ENCODE peak calls at places on chromosomes 6 and 20, in six cellular contexts. G is fibroblast of the aortic adventitia, N is cardiac muscle cell, L is heart right ventricle, C is cardiac fibroblast, Q is A549. O is an unnamed sample.

GRCh38 chr6:97215157-97215769 is 67.8 kb downstream of the MMS22L start:
- DNase-seq in G (peak; percentile 74), N (peak; percentile 75), L (no peak), C (peak; percentile 76), Q (peak; percentile 26), O (peak; percentile 78)

GRCh38 chr20:38201356-38201755 is 36.3 kb upstream of the TGM2 start:
- DNase-seq in G (peak; percentile 74), N (peak; percentile 69), L (no peak), C (peak; percentile 60), Q (peak; percentile 61), O (peak; percentile 69)

GRCh38 chr6:127971945-127972391 is 71.1 kb upstream of the THEMIS start:
- DNase-seq in G (peak; percentile 71), N (peak; percentile 39), L (no peak), C (peak; percentile 21), Q (peak; percentile 1), O (peak; percentile 72)

GRCh38 chr6:154868143-154868594 is 126.9 kb upstream of the TIAM2 start:
- DNase-seq in G (peak; percentile 78), N (peak; percentile 70), L (no peak), C (peak; percentile 73), Q (peak; percentile 45), O (peak; percentile 70)

GRCh38 chr20:20497242-20497985 is 129.5 kb downstream of the INSM1 start:
- DNase-seq in G (no peak), N (no peak), L (no peak), C (no peak), Q (no peak), O (no peak)

GRCh38 chr6:98539669-98540207 is 294.6 kb upstream of the POU3F2 start:
- DNase-seq in G (no peak), N (no peak), L (no peak), C (no peak), Q (no peak), O (no peak)

GRCh38 chr20:26216025-26216424 is 519.4 kb upstream of the ZNF337 start:
- DNase-seq in G (peak; percentile 25), N (no peak), L (no peak), C (no peak), Q (no peak), O (no peak)

GRCh38 chr6:99119109-99120031 is 171.6 kb upstream of the FBXL4 start:
- DNase-seq in G (peak; percentile 55), N (peak; percentile 52), L (no peak), C (peak; percentile 47), Q (peak; percentile 27), O (peak; percentile 43)

GRCh38 chr6:42030585-42031506 is 19.5 kb upstream of the TAF8 start:
- DNase-seq in G (peak; percentile 36), N (peak; percentile 84), L (peak; percentile 46), C (peak; percentile 79), Q (no peak), O (no peak)

GRCh38 chr6:127547215-127547614 is 28.1 kb upstream of the MTCL3 start:
- DNase-seq in G (no peak), N (peak; percentile 15), L (no peak), C (peak; percentile 12), Q (peak; percentile 9), O (no peak)

GRCh38 chr6:72966628-72967280 is 258.5 kb downstream of the KHDC1L start:
- DNase-seq in G (peak; percentile 63), N (peak; percentile 43), L (no peak), C (peak; percentile 48), Q (no peak), O (peak; percentile 67)

GRCh38 chr20:18717062-18717461 is 96.5 kb upstream of the SCP2D1 start:
- DNase-seq in G (no peak), N (no peak), L (no peak), C (no peak), Q (no peak), O (no peak)

GRCh38 chr6:51844391-51844735 is 243.1 kb downstream of the PKHD1 start:
- DNase-seq in G (no peak), N (no peak), L (no peak), C (no peak), Q (no peak), O (no peak)

GRCh38 chr20:53735536-53736050 is 142.0 kb upstream of the ZNF217 start:
- DNase-seq in G (peak; percentile 85), N (peak; percentile 93), L (no peak), C (peak; percentile 89), Q (peak; percentile 76), O (peak; percentile 98)

GRCh38 chr6:44339763-44340625 is 2.5 kb upstream of the SPATS1 start:
- DNase-seq in G (no peak), N (no peak), L (no peak), C (no peak), Q (peak; percentile 22), O (peak; percentile 5)

GRCh38 chr6:124795879-124796838 is 166.1 kb upstream of the RNF217 start:
- DNase-seq in G (no peak), N (peak; percentile 18), L (peak; percentile 19), C (peak; percentile 22), Q (peak; percentile 4), O (no peak)

GRCh38 chr6:108174371-108175175 is 8.8 kb downstream of the NR2E1 start:
- DNase-seq in G (peak; percentile 51), N (peak; percentile 57), L (no peak), C (peak; percentile 52), Q (no peak), O (peak; percentile 25)

GRCh38 chr6:81696505-81696904 is 56.0 kb downstream of the TENT5A start:
- DNase-seq in G (no peak), N (no peak), L (no peak), C (no peak), Q (peak; percentile 0), O (no peak)

DNA sequence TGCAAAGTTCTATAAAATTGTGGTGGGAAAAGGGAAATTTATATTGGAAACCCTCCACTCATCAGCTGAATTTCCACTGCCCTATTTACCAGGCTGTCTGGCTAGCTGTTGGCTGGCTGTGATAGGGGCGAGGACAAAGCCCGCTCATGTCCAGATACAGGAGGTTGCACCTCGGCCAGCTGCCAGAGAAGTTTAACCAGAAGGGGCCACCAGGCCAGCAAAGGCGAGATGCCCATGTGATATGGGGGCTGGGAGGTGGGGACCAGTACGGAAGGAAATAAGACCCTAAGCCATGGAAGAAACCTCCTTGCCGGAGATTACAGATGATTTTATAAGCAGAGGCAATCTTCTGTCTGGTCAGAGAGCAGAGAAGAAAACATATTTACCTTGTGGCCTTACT is 143.8 kb downstream of the FNDC1 start:
- DNase-seq in G (no peak), N (no peak), L (no peak), C (no peak), Q (no peak), O (no peak)
- H3K4me3 ChIP-seq in G (no peak overlapping the region), N (no peak overlapping the region), L (no peak overlapping the region), C (no peak overlapping the region), Q (no peak overlapping the region), O (no peak overlapping the region)

GRCh38 chr6:160419488-160419887 is 71.3 kb downstream of the SLC22A3 start:
- DNase-seq in G (peak; percentile 31), N (peak; percentile 34), L (no peak), C (peak; percentile 61), Q (no peak), O (no peak)

GRCh38 chr6:160420253-160420968 is 72.2 kb downstream of the SLC22A3 start:
- DNase-seq in G (no peak), N (no peak), L (no peak), C (no peak), Q (no peak), O (no peak)

GRCh38 chr6:160417135-160417534 is 69.0 kb downstream of the SLC22A3 start:
- DNase-seq in G (no peak), N (no peak), L (no peak), C (no peak), Q (no peak), O (no peak)

GRCh38 chr6:160417550-160417949 is 69.4 kb downstream of the SLC22A3 start:
- DNase-seq in G (no peak), N (no peak), L (no peak), C (no peak), Q (no peak), O (no peak)

DNA sequence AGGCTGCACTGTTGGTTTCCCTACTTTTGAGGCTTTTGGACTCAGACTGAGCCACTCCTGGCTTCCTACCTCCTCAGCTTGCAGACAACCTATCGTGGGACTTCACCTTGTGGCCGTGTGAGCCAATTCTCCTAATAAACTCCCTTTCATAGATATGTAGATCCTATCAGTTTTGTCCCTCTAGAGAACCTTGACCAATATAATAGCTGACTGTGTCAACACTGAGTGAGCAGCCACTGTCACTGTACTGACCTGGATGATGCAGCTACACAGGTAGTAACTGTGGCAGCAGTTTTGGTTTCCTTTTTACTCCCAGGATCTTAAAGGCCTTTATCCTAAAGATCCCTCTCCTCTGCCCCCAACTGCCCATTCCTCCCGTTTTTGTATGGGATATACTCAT is 70.2 kb downstream of the SLC22A3 start:
- DNase-seq in G (no peak), N (no peak), L (no peak), C (no peak), Q (no peak), O (no peak)
- TF ChIP-seq CTCF in G (no peak), N (no peak), L (no peak), C (no peak), Q (no peak), O (no peak)

GRCh38 chr6:157076427-157076774 is 246.9 kb downstream of the TMEM242 start:
- DNase-seq in G (no peak), N (no peak), L (no peak), C (no peak), Q (no peak), O (no peak)
- H3K4me3 ChIP-seq in G (no peak overlapping the region), N (no peak overlapping the region), L (no peak overlapping the region), C (no peak overlapping the region), Q (no peak overlapping the region), O (no peak overlapping the region)

DNA sequence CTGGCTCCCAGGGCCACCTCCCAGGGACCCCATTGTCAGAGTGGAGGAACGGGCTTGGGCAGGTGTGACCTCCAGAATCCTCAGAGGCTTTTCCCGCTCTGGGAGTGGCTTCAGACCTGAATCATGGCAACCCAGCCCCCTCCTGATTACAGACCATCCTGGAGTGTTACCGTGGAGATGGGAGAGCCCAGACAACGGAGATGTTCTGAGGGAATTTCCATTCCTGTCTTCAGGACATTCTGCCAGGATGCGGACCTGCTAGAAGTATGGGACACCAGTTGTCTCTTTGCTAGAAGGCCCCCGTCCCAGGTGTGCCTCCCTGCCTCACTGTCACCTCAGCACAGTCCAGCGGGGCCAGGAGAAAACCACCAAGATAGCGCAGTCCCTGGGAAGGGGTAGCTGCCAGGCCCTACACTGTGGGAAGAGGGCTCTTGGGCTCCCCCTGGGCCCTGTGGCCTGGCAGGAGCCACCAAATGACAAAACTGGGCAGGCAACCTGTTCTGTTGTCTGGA is 109.9 kb downstream of the PSMB1 start:
- DNase-seq in G (no peak), N (no peak), L (no peak), C (no peak), Q (no peak), O (no peak)
- TF ChIP-seq CTCF in G (no peak), N (no peak), L (no peak), C (peak; percentile 10), Q (no peak), O (no peak)

GRCh38 chr6:33296797-33297405 is 1.8 kb downstream of the RGL2 start:
- DNase-seq in G (no peak), N (no peak), L (no peak), C (no peak), Q (no peak), O (no peak)
- H3K4me3 ChIP-seq in G (peak overlapping the region; percentile 75), N (peak overlapping the region; percentile 97), L (peak overlapping the region; percentile 80), C (peak overlapping the region; percentile 63), Q (no peak overlapping the region), O (peak overlapping the region; percentile 99)

GRCh38 chr6:55882731-55883595 is 7.6 kb upstream of the BMP5 start:
- DNase-seq in G (peak; percentile 94), N (peak; percentile 82), L (no peak), C (peak; percentile 77), Q (peak; percentile 76), O (peak; percentile 35)

GRCh38 chr6:55888917-55889316 is 13.5 kb upstream of the BMP5 start:
- DNase-seq in G (no peak), N (no peak), L (no peak), C (no peak), Q (no peak), O (no peak)

GRCh38 chr6:55886185-55886836 is 10.9 kb upstream of the BMP5 start:
- DNase-seq in G (peak; percentile 47), N (peak; percentile 35), L (no peak), C (peak; percentile 32), Q (no peak), O (peak; percentile 7)
- TF ChIP-seq CTCF in G (peak; percentile 38), N (peak; percentile 38), L (peak; percentile 47), C (peak; percentile 28), Q (peak; percentile 54), O (peak; percentile 33)